ENCODE peak calls at places on chromosomes 3 and 15, in ten cellular contexts. One of them, this sample, is unnamed. For H3K9me3 and H3K4me1, the result is how much of the 10 kb centered on the place peaks cover.

GRCh38 chr3:44525060-44525459 is 29.9 kb upstream of the ZKSCAN7 start:
- DNase-seq in upper lobe of right lung: no peak
- DNase-seq in CD4-positive, CD25-positive, alpha-beta regulatory T cell: no peak
- DNase-seq in H9: no peak
- DNase-seq in hepatocyte: no peak
- DNase-seq in cardiac muscle cell: no peak
- DNase-seq in tibial artery: no peak
- DNase-seq in iPS DF 6.9: no peak
- DNase-seq in CD8-positive, alpha-beta memory T cell: no peak
- DNase-seq in left ventricle myocardium inferior: no peak
- DNase-seq in this sample: no peak

GRCh38 chr15:56243774-56244236 is at the start of gene RFX7:
- DNase-seq in left ventricle myocardium inferior: peak
- DNase-seq in H9: peak
- DNase-seq in hepatocyte: peak
- DNase-seq in CD4-positive, CD25-positive, alpha-beta regulatory T cell: peak
- DNase-seq in iPS DF 6.9: no peak
- DNase-seq in cardiac muscle cell: peak
- DNase-seq in tibial artery: peak
- DNase-seq in upper lobe of right lung: peak
- DNase-seq in CD8-positive, alpha-beta memory T cell: peak
- DNase-seq in this sample: peak

GRCh38 chr15:35603298-35603697 is 57.3 kb upstream of the DPH6 start:
- DNase-seq in upper lobe of right lung: no peak
- DNase-seq in cardiac muscle cell: peak
- DNase-seq in CD4-positive, CD25-positive, alpha-beta regulatory T cell: no peak
- DNase-seq in left ventricle myocardium inferior: no peak
- DNase-seq in CD8-positive, alpha-beta memory T cell: no peak
- DNase-seq in H9: no peak
- DNase-seq in hepatocyte: no peak
- DNase-seq in tibial artery: no peak
- DNase-seq in iPS DF 6.9: no peak
- DNase-seq in this sample: no peak

GRCh38 chr15:77525411-77525811 is 104.7 kb downstream of the HMG20A start:
- DNase-seq in cardiac muscle cell: no peak
- DNase-seq in upper lobe of right lung: peak
- DNase-seq in H9: no peak
- DNase-seq in tibial artery: peak
- DNase-seq in left ventricle myocardium inferior: no peak
- DNase-seq in CD8-positive, alpha-beta memory T cell: no peak
- DNase-seq in iPS DF 6.9: no peak
- DNase-seq in CD4-positive, CD25-positive, alpha-beta regulatory T cell: no peak
- DNase-seq in hepatocyte: no peak
- DNase-seq in this sample: no peak

GRCh38 chr3:179071161-179071568 is 444 bp downstream of the ZMAT3 start:
- DNase-seq in hepatocyte: peak
- DNase-seq in iPS DF 6.9: no peak
- DNase-seq in cardiac muscle cell: no peak
- DNase-seq in CD8-positive, alpha-beta memory T cell: peak
- DNase-seq in CD4-positive, CD25-positive, alpha-beta regulatory T cell: peak
- DNase-seq in H9: no peak
- DNase-seq in tibial artery: no peak
- DNase-seq in upper lobe of right lung: no peak
- DNase-seq in left ventricle myocardium inferior: no peak
- DNase-seq in this sample: peak

GRCh38 chr3:135994708-135995335 is 29.3 kb downstream of the PPP2R3A start:
- DNase-seq in CD4-positive, CD25-positive, alpha-beta regulatory T cell: no peak
- DNase-seq in cardiac muscle cell: no peak
- DNase-seq in tibial artery: no peak
- DNase-seq in H9: no peak
- DNase-seq in left ventricle myocardium inferior: no peak
- DNase-seq in CD8-positive, alpha-beta memory T cell: no peak
- DNase-seq in hepatocyte: no peak
- DNase-seq in upper lobe of right lung: no peak
- DNase-seq in iPS DF 6.9: no peak
- DNase-seq in this sample: no peak

GRCh38 chr3:185423178-185423577 is 60.2 kb downstream of the MAP3K13 start:
- DNase-seq in tibial artery: no peak
- DNase-seq in iPS DF 6.9: no peak
- DNase-seq in hepatocyte: no peak
- DNase-seq in left ventricle myocardium inferior: no peak
- DNase-seq in upper lobe of right lung: no peak
- DNase-seq in H9: no peak
- DNase-seq in CD4-positive, CD25-positive, alpha-beta regulatory T cell: no peak
- DNase-seq in cardiac muscle cell: peak
- DNase-seq in CD8-positive, alpha-beta memory T cell: no peak
- DNase-seq in this sample: no peak

GRCh38 chr3:140505256-140505655 is 172.6 kb upstream of the TRIM42 start:
- DNase-seq in CD8-positive, alpha-beta memory T cell: no peak
- DNase-seq in hepatocyte: no peak
- DNase-seq in H9: no peak
- DNase-seq in tibial artery: no peak
- DNase-seq in left ventricle myocardium inferior: no peak
- DNase-seq in upper lobe of right lung: no peak
- DNase-seq in iPS DF 6.9: no peak
- DNase-seq in CD4-positive, CD25-positive, alpha-beta regulatory T cell: no peak
- DNase-seq in cardiac muscle cell: peak
- DNase-seq in this sample: no peak

GRCh38 chr3:188286087-188286513 is 132.1 kb downstream of the LPP start:
- DNase-seq in CD4-positive, CD25-positive, alpha-beta regulatory T cell: no peak
- DNase-seq in iPS DF 6.9: no peak
- DNase-seq in cardiac muscle cell: peak
- DNase-seq in upper lobe of right lung: no peak
- DNase-seq in hepatocyte: no peak
- DNase-seq in tibial artery: peak
- DNase-seq in H9: no peak
- DNase-seq in left ventricle myocardium inferior: no peak
- DNase-seq in CD8-positive, alpha-beta memory T cell: no peak
- DNase-seq in this sample: peak

GRCh38 chr3:194318511-194319161 is 32.5 kb downstream of the CPN2 start:
- DNase-seq in CD4-positive, CD25-positive, alpha-beta regulatory T cell: no peak
- DNase-seq in left ventricle myocardium inferior: no peak
- DNase-seq in iPS DF 6.9: no peak
- DNase-seq in upper lobe of right lung: no peak
- DNase-seq in H9: no peak
- DNase-seq in CD8-positive, alpha-beta memory T cell: no peak
- DNase-seq in hepatocyte: no peak
- DNase-seq in tibial artery: no peak
- DNase-seq in cardiac muscle cell: no peak
- DNase-seq in this sample: no peak

GRCh38 chr15:79132361-79132760 is 41.8 kb upstream of the RASGRF1 start:
- DNase-seq in upper lobe of right lung: no peak
- DNase-seq in iPS DF 6.9: no peak
- DNase-seq in H9: no peak
- DNase-seq in tibial artery: no peak
- DNase-seq in CD4-positive, CD25-positive, alpha-beta regulatory T cell: no peak
- DNase-seq in left ventricle myocardium inferior: no peak
- DNase-seq in CD8-positive, alpha-beta memory T cell: no peak
- DNase-seq in hepatocyte: no peak
- DNase-seq in cardiac muscle cell: no peak
- DNase-seq in this sample: no peak

GRCh38 chr15:26477044-26477443 is 295.8 kb downstream of the GABRB3 start:
- DNase-seq in upper lobe of right lung: no peak
- DNase-seq in left ventricle myocardium inferior: no peak
- DNase-seq in iPS DF 6.9: no peak
- DNase-seq in CD4-positive, CD25-positive, alpha-beta regulatory T cell: no peak
- DNase-seq in CD8-positive, alpha-beta memory T cell: no peak
- DNase-seq in tibial artery: no peak
- DNase-seq in H9: no peak
- DNase-seq in cardiac muscle cell: no peak
- DNase-seq in hepatocyte: no peak
- DNase-seq in this sample: no peak

GRCh38 chr15:26472661-26473060 is 300.2 kb downstream of the GABRB3 start:
- DNase-seq in CD8-positive, alpha-beta memory T cell: no peak
- DNase-seq in iPS DF 6.9: no peak
- DNase-seq in left ventricle myocardium inferior: no peak
- DNase-seq in hepatocyte: no peak
- DNase-seq in H9: no peak
- DNase-seq in upper lobe of right lung: no peak
- DNase-seq in tibial artery: no peak
- DNase-seq in cardiac muscle cell: no peak
- DNase-seq in CD4-positive, CD25-positive, alpha-beta regulatory T cell: no peak
- DNase-seq in this sample: no peak

GRCh38 chr15:26475554-26475953 is 297.3 kb downstream of the GABRB3 start:
- DNase-seq in iPS DF 6.9: no peak
- DNase-seq in CD8-positive, alpha-beta memory T cell: no peak
- DNase-seq in upper lobe of right lung: no peak
- DNase-seq in tibial artery: no peak
- DNase-seq in CD4-positive, CD25-positive, alpha-beta regulatory T cell: no peak
- DNase-seq in H9: no peak
- DNase-seq in hepatocyte: no peak
- DNase-seq in cardiac muscle cell: no peak
- DNase-seq in left ventricle myocardium inferior: no peak
- DNase-seq in this sample: no peak
- H3K9me3 ChIP-seq in iPS DF 6.9: under half
- H3K9me3 ChIP-seq in CD8-positive, alpha-beta memory T cell: under half
- H3K9me3 ChIP-seq in upper lobe of right lung: under half
- H3K9me3 ChIP-seq in tibial artery: under half
- H3K9me3 ChIP-seq in CD4-positive, CD25-positive, alpha-beta regulatory T cell: under half
- H3K9me3 ChIP-seq in H9: under half
- H3K9me3 ChIP-seq in hepatocyte: under half
- H3K9me3 ChIP-seq in cardiac muscle cell: under half
- H3K9me3 ChIP-seq in left ventricle myocardium inferior: under half
- H3K9me3 ChIP-seq in this sample: under half

DNA sequence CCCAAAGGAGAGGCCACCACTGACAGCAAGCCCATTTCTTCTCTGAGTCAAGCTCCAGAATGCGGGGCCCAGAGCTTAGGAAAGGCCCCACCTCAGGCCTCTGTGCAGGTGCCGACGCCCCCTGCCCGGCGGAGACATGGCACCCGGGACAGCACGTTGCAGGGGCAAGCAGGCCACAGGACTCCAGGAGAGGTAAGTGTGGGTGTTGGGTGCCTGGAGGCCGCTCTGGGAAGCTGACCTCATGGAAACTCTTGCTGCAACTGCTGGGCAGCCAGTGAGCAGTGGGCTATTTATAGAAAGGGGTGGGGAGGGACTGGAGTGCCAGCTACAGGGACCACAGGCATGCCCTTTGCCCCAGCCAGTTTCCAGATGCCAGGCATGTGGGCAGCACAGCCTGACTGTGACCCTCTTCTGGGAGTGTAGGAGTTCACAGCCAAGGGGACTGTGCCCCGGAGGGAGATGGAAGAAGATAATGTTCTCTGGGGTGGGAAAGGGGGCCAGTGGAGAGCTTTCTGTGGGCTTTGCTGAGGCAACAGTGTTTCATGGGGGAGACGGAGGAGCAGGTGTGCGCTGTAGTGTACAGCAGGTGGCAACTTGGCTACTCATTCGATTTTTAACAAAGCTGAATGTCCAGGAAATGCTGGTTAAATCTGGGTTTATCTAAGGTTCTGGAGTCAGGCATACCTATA is 23.7 kb downstream of the ALPK3 start:
- DNase-seq in upper lobe of right lung: peak
- DNase-seq in CD4-positive, CD25-positive, alpha-beta regulatory T cell: no peak
- DNase-seq in iPS DF 6.9: no peak
- DNase-seq in H9: peak
- DNase-seq in CD8-positive, alpha-beta memory T cell: no peak
- DNase-seq in tibial artery: peak
- DNase-seq in cardiac muscle cell: peak
- DNase-seq in left ventricle myocardium inferior: peak
- DNase-seq in hepatocyte: peak
- DNase-seq in this sample: peak
- H3K27ac ChIP-seq in upper lobe of right lung: peak
- H3K27ac ChIP-seq in CD4-positive, CD25-positive, alpha-beta regulatory T cell: no peak
- H3K27ac ChIP-seq in iPS DF 6.9: no peak
- H3K27ac ChIP-seq in H9: no peak
- H3K27ac ChIP-seq in CD8-positive, alpha-beta memory T cell: no peak
- H3K27ac ChIP-seq in tibial artery: peak
- H3K27ac ChIP-seq in cardiac muscle cell: peak
- H3K27ac ChIP-seq in left ventricle myocardium inferior: peak
- H3K27ac ChIP-seq in hepatocyte: peak
- H3K27ac ChIP-seq in this sample: no peak

GRCh38 chr3:150602426-150603089 is 563 bp upstream of the SELENOT start:
- DNase-seq in H9: no peak
- DNase-seq in CD8-positive, alpha-beta memory T cell: no peak
- DNase-seq in cardiac muscle cell: no peak
- DNase-seq in hepatocyte: no peak
- DNase-seq in left ventricle myocardium inferior: no peak
- DNase-seq in upper lobe of right lung: no peak
- DNase-seq in iPS DF 6.9: no peak
- DNase-seq in CD4-positive, CD25-positive, alpha-beta regulatory T cell: no peak
- DNase-seq in tibial artery: no peak
- DNase-seq in this sample: no peak

GRCh38 chr3:150603888-150604319 is 783 bp downstream of the SELENOT start:
- DNase-seq in left ventricle myocardium inferior: no peak
- DNase-seq in tibial artery: no peak
- DNase-seq in H9: no peak
- DNase-seq in upper lobe of right lung: no peak
- DNase-seq in CD8-positive, alpha-beta memory T cell: no peak
- DNase-seq in cardiac muscle cell: no peak
- DNase-seq in CD4-positive, CD25-positive, alpha-beta regulatory T cell: no peak
- DNase-seq in iPS DF 6.9: no peak
- DNase-seq in hepatocyte: no peak
- DNase-seq in this sample: no peak

GRCh38 chr3:150607267-150608065 is 4.3 kb downstream of the SELENOT start:
- DNase-seq in cardiac muscle cell: no peak
- DNase-seq in left ventricle myocardium inferior: no peak
- DNase-seq in H9: no peak
- DNase-seq in tibial artery: no peak
- DNase-seq in CD8-positive, alpha-beta memory T cell: no peak
- DNase-seq in hepatocyte: no peak
- DNase-seq in iPS DF 6.9: no peak
- DNase-seq in upper lobe of right lung: no peak
- DNase-seq in CD4-positive, CD25-positive, alpha-beta regulatory T cell: no peak
- DNase-seq in this sample: no peak

GRCh38 chr3:150603090-150603887 is at the start of gene SELENOT:
- DNase-seq in CD8-positive, alpha-beta memory T cell: peak
- DNase-seq in left ventricle myocardium inferior: peak
- DNase-seq in upper lobe of right lung: peak
- DNase-seq in cardiac muscle cell: peak
- DNase-seq in hepatocyte: peak
- DNase-seq in H9: peak
- DNase-seq in CD4-positive, CD25-positive, alpha-beta regulatory T cell: peak
- DNase-seq in tibial artery: peak
- DNase-seq in iPS DF 6.9: peak
- DNase-seq in this sample: peak

GRCh38 chr3:150605998-150606641 is 3.0 kb downstream of the SELENOT start:
- DNase-seq in iPS DF 6.9: no peak
- DNase-seq in cardiac muscle cell: no peak
- DNase-seq in CD8-positive, alpha-beta memory T cell: no peak
- DNase-seq in upper lobe of right lung: no peak
- DNase-seq in H9: no peak
- DNase-seq in hepatocyte: no peak
- DNase-seq in tibial artery: no peak
- DNase-seq in CD4-positive, CD25-positive, alpha-beta regulatory T cell: no peak
- DNase-seq in left ventricle myocardium inferior: no peak
- DNase-seq in this sample: no peak
- H3K4me1 ChIP-seq in iPS DF 6.9: under half
- H3K4me1 ChIP-seq in cardiac muscle cell: under half
- H3K4me1 ChIP-seq in CD8-positive, alpha-beta memory T cell: half or more
- H3K4me1 ChIP-seq in upper lobe of right lung: half or more
- H3K4me1 ChIP-seq in H9: under half
- H3K4me1 ChIP-seq in hepatocyte: under half
- H3K4me1 ChIP-seq in tibial artery: under half
- H3K4me1 ChIP-seq in CD4-positive, CD25-positive, alpha-beta regulatory T cell: half or more
- H3K4me1 ChIP-seq in left ventricle myocardium inferior: half or more
- H3K4me1 ChIP-seq in this sample: under half

DNA sequence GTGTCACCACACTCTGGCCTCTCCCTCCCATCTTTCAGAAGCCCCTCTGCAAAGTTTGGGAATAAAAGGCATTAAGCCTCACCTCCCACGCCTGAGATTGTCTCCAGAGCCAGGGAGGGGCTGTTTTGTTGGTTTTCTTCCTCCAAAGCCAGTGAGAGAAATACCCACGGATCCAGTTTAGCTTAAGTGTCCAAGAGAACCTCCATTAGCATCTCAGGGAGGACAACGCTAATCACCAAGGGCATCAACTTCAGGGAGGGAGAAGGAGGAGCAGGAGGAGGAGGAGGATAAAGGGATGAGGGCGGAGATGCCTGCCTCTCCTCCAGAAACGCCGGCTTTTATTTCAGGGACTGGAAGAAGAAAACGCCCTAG is 101.6 kb downstream of the SRGAP3 start:
- DNase-seq in iPS DF 6.9: no peak
- DNase-seq in CD8-positive, alpha-beta memory T cell: no peak
- DNase-seq in H9: no peak
- DNase-seq in cardiac muscle cell: no peak
- DNase-seq in hepatocyte: no peak
- DNase-seq in CD4-positive, CD25-positive, alpha-beta regulatory T cell: no peak
- DNase-seq in left ventricle myocardium inferior: no peak
- DNase-seq in tibial artery: no peak
- DNase-seq in upper lobe of right lung: no peak
- DNase-seq in this sample: no peak
- H3K9me3 ChIP-seq in iPS DF 6.9: under half
- H3K9me3 ChIP-seq in CD8-positive, alpha-beta memory T cell: under half
- H3K9me3 ChIP-seq in H9: under half
- H3K9me3 ChIP-seq in cardiac muscle cell: under half
- H3K9me3 ChIP-seq in hepatocyte: under half
- H3K9me3 ChIP-seq in CD4-positive, CD25-positive, alpha-beta regulatory T cell: under half
- H3K9me3 ChIP-seq in left ventricle myocardium inferior: under half
- H3K9me3 ChIP-seq in tibial artery: under half
- H3K9me3 ChIP-seq in upper lobe of right lung: under half
- H3K9me3 ChIP-seq in this sample: under half

This sample was measured in SJSA1.